ENCODE peak calls at places on chromosomes 13 and 19, in nine cellular contexts. Q is AG04450; D is adrenal gland; S is astrocyte; K is naive thymus-derived CD4-positive, alpha-beta T cell; Z is fibroblast of pulmonary artery; I is lower lobe of right lung; P is CD8-positive, alpha-beta memory T cell; O is dorsolateral prefrontal cortex. R is an unnamed sample.

GRCh38 chr19:15779756-15780476 is 7.5 kb upstream of the OR10H5 start:
- DNase-seq in Q (no peak), D (peak), S (no peak), K (no peak), Z (peak), I (peak), P (no peak), O (peak), R (peak)

GRCh38 chr13:53004605-53005004 is 24.0 kb upstream of the OLFM4 start:
- DNase-seq in Q (no peak), D (no peak), S (no peak), K (no peak), Z (no peak), I (no peak), P (no peak), O (no peak), R (no peak)

GRCh38 chr19:13700621-13701020 is 63.7 kb upstream of the MRI1 start:
- DNase-seq in Q (no peak), D (no peak), S (no peak), K (no peak), Z (no peak), I (no peak), P (no peak), O (no peak), R (no peak)

GRCh38 chr19:32875428-32875827 is 5.9 kb upstream of the SLC7A9 start:
- DNase-seq in Q (no peak), D (no peak), S (no peak), K (no peak), Z (no peak), I (no peak), P (no peak), O (no peak), R (no peak)

GRCh38 chr13:113187905-113188595 is 20.4 kb downstream of the PCID2 start:
- DNase-seq in Q (no peak), D (no peak), S (peak), K (no peak), Z (no peak), I (no peak), P (no peak), O (no peak), R (peak)

GRCh38 chr13:101204270-101205011 is 211.9 kb downstream of the NALCN start:
- DNase-seq in Q (no peak), D (no peak), S (peak), K (no peak), Z (no peak), I (no peak), P (no peak), O (no peak), R (peak)

GRCh38 chr13:36130542-36131214 is 504 bp downstream of the DCLK1 start:
- DNase-seq in Q (no peak), D (no peak), S (no peak), K (no peak), Z (no peak), I (peak), P (no peak), O (no peak), R (no peak)

GRCh38 chr13:96551540-96551939 is 442.7 kb downstream of the OXGR1 start:
- DNase-seq in Q (no peak), D (peak), S (no peak), K (no peak), Z (no peak), I (no peak), P (no peak), O (no peak), R (no peak)

GRCh38 chr19:29495971-29496441 is 29.8 kb upstream of the VSTM2B start:
- DNase-seq in Q (no peak), D (no peak), S (no peak), K (no peak), Z (no peak), I (peak), P (no peak), O (peak), R (no peak)

GRCh38 chr19:23190341-23190740 is 59.9 kb downstream of the ZNF724 start:
- DNase-seq in Q (no peak), D (no peak), S (no peak), K (no peak), Z (no peak), I (no peak), P (no peak), O (no peak), R (no peak)

GRCh38 chr13:21675095-21676007 is 4.5 kb downstream of the FGF9 start:
- DNase-seq in Q (no peak), D (peak), S (no peak), K (peak), Z (no peak), I (peak), P (peak), O (no peak), R (no peak)

GRCh38 chr13:108609353-108609752 is 20.1 kb upstream of the MYO16 start:
- DNase-seq in Q (peak), D (no peak), S (peak), K (no peak), Z (peak), I (no peak), P (no peak), O (no peak), R (peak)

GRCh38 chr19:870963-871401 is 11.5 kb downstream of the CFD start:
- DNase-seq in Q (no peak), D (peak), S (peak), K (no peak), Z (no peak), I (no peak), P (no peak), O (peak), R (peak)

GRCh38 chr13:95146486-95146885 is 154.8 kb downstream of the ABCC4 start:
- DNase-seq in Q (no peak), D (no peak), S (no peak), K (no peak), Z (no peak), I (no peak), P (no peak), O (no peak), R (no peak)

GRCh38 chr19:35468637-35469036 is 20.6 kb downstream of the FFAR2 start:
- DNase-seq in Q (no peak), D (peak), S (no peak), K (peak), Z (peak), I (peak), P (peak), O (no peak), R (peak)

GRCh38 chr13:26853272-26853818 is 92.8 kb upstream of the GPR12 start:
- DNase-seq in Q (no peak), D (no peak), S (no peak), K (no peak), Z (no peak), I (no peak), P (no peak), O (no peak), R (no peak)

GRCh38 chr19:49436381-49437017 is 4.8 kb downstream of the SLC17A7 start:
- DNase-seq in Q (no peak), D (no peak), S (no peak), K (peak), Z (no peak), I (no peak), P (peak), O (no peak), R (no peak)

GRCh38 chr13:111589321-111589720 is 268.9 kb downstream of the TEX29 start:
- DNase-seq in Q (no peak), D (no peak), S (no peak), K (no peak), Z (no peak), I (no peak), P (no peak), O (no peak), R (no peak)

GRCh38 chr13:79541426-79542049 is 60.6 kb downstream of the NDFIP2 start:
- DNase-seq in Q (peak), D (no peak), S (peak), K (peak), Z (peak), I (no peak), P (no peak), O (no peak), R (peak)

GRCh38 chr19:11154683-11155047 is 917 bp downstream of the SPC24 start:
- DNase-seq in Q (no peak), D (no peak), S (no peak), K (no peak), Z (no peak), I (no peak), P (no peak), O (no peak), R (no peak)

GRCh38 chr13:42007844-42008243 is 40.6 kb upstream of the DGKH start:
- DNase-seq in Q (peak), D (no peak), S (peak), K (no peak), Z (peak), I (no peak), P (no peak), O (no peak), R (peak)

GRCh38 chr19:13011653-13012389 is 16.5 kb downstream of the NFIX start:
- DNase-seq in Q (no peak), D (no peak), S (no peak), K (no peak), Z (no peak), I (no peak), P (no peak), O (no peak), R (no peak)

GRCh38 chr19:45168767-45169351 is 8.1 kb upstream of the NKPD1 start:
- DNase-seq in Q (no peak), D (no peak), S (no peak), K (no peak), Z (no peak), I (no peak), P (no peak), O (no peak), R (no peak)

GRCh38 chr19:33750587-33751385 is 45.9 kb upstream of the KCTD15 start:
- DNase-seq in Q (no peak), D (no peak), S (no peak), K (no peak), Z (no peak), I (no peak), P (peak), O (no peak), R (no peak)

GRCh38 chr19:55103190-55103589 is 14.2 kb downstream of the PPP1R12C start:
- DNase-seq in Q (no peak), D (no peak), S (no peak), K (no peak), Z (no peak), I (no peak), P (no peak), O (no peak), R (no peak)

GRCh38 chr13:29270536-29271045 is 324.9 kb downstream of the SLC7A1 start:
- DNase-seq in Q (no peak), D (no peak), S (no peak), K (no peak), Z (no peak), I (no peak), P (no peak), O (no peak), R (no peak)

GRCh38 chr19:5191091-5191490 is 149.5 kb downstream of the PTPRS start:
- DNase-seq in Q (no peak), D (no peak), S (peak), K (no peak), Z (no peak), I (no peak), P (no peak), O (no peak), R (peak)

GRCh38 chr19:29942404-29943261 is 594 bp downstream of the URI1 start:
- DNase-seq in Q (no peak), D (peak), S (no peak), K (peak), Z (no peak), I (peak), P (peak), O (peak), R (peak)

GRCh38 chr13:94419304-94419943 is 60.1 kb downstream of the DCT start:
- DNase-seq in Q (peak), D (no peak), S (peak), K (peak), Z (peak), I (no peak), P (no peak), O (no peak), R (peak)

GRCh38 chr19:13153627-13154240 is 3.5 kb downstream of the IER2 start:
- DNase-seq in Q (no peak), D (peak), S (peak), K (peak), Z (peak), I (no peak), P (peak), O (no peak), R (peak)

GRCh38 chr13:26300140-26300539 is 46.2 kb downstream of the CDK8 start:
- DNase-seq in Q (no peak), D (peak), S (peak), K (no peak), Z (peak), I (no peak), P (no peak), O (no peak), R (peak)

GRCh38 chr13:31328549-31329229 is 128.9 kb downstream of the B3GLCT start:
- DNase-seq in Q (no peak), D (no peak), S (no peak), K (no peak), Z (peak), I (no peak), P (no peak), O (no peak), R (peak)

GRCh38 chr13:93265800-93266199 is 39.2 kb downstream of the GPC6 start:
- DNase-seq in Q (no peak), D (no peak), S (no peak), K (no peak), Z (no peak), I (no peak), P (no peak), O (no peak), R (no peak)

GRCh38 chr13:97749174-97749573 is 204.3 kb upstream of the IPO5 start:
- DNase-seq in Q (no peak), D (no peak), S (peak), K (no peak), Z (peak), I (no peak), P (no peak), O (no peak), R (no peak)

GRCh38 chr19:51389143-51389542 is 1.2 kb downstream of the C19orf84 start:
- DNase-seq in Q (no peak), D (no peak), S (no peak), K (no peak), Z (no peak), I (no peak), P (no peak), O (no peak), R (no peak)

GRCh38 chr19:13102666-13103584 is at the start of gene LYL1:
- DNase-seq in Q (no peak), D (peak), S (no peak), K (no peak), Z (peak), I (peak), P (no peak), O (no peak), R (peak)

DNA sequence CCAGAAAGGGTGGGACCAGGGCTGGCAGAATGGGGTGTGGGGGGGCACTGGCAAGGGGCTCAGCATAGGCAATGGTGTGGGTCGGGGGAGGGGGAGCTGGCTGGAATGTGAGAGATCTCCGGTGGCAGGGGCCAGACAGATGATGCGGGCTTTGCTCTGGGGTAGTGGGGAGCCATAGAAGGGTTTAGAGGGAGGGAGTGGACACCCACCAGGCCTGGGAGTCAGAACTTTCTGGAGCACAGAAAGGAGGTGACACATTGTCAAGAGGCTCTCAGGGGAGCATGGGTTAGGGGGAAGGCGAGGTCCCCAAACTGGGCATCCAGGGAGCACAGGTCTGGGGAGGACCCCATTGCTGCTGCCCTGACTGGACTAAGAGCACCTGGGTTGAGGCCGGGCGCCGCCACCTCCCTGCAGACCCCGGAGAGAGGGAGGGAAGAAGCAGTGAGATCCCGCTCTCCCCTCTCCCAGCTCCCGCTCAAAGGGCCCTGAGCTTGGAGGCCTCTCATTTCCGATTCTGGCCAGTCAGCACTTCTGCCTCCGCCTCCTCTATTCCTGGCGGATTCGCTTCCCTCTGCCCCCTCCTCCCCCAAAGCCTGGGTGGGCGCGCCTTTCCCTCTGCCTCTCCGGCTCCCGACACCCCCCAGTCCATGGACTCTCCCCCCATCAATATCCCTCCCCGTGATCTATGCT is 21.6 kb downstream of the SMIM24 start:
- DNase-seq in Q (no peak), D (no peak), S (no peak), K (no peak), Z (peak), I (no peak), P (no peak), O (no peak), R (peak)
- H3K4me3 ChIP-seq in Q (no peak), D (no peak), S (no peak), K (no peak), Z (no peak), I (no peak), P (no peak), O (no peak), R (no peak)

DNA sequence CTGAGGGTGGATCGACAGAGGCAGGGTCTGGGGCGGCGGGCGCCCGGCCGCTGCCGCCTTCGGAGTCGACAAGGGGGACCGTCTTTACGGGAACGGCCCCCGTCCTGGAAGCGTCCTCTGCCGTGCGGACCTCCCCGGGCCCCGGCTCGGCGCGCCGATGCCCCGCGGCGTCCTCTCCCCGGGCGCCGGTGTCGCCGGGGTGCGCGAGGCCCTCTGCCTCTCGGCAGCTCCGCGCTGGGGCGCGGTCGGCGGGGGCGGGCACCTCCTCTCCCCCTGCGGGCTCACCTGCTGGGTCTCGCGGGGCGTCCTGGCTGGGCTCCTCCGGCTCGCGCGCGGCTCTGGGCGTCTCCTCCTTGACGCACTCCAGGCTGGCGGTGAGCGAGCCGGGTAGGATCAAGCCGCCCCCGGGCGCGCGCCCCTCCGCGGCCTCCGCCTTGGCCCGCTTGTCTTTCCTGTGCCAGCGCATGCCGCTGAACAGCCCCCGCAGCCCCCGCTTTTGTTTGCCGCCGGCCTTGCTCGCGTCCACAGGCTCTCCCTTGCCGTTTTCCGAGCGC is 1.5 kb downstream of the AMER2 start:
- DNase-seq in Q (no peak), D (no peak), S (no peak), K (no peak), Z (no peak), I (no peak), P (no peak), O (peak), R (no peak)
- H3K4me3 ChIP-seq in Q (no peak), D (peak), S (no peak), K (no peak), Z (no peak), I (peak), P (no peak), O (peak), R (no peak)

DNA sequence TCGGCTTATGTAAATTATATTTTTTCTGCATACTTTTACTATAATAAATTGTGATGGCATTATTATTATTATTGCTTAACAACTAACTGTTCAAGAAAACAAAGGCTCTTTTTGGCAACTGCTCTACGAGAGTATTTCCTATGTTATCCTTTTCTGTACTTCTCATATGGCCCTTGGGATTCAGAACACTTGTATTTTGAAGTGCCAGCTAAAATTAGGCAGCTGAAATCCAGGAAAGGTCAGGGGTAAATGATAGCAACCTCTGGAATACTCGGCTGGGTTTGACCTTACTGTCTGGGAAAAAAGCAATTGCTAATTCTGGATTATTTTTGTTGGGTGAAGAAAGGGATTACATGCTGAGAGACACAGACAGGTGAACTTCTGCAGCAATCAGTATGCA is 23.9 kb downstream of the EDNRB start:
- DNase-seq in Q (no peak), D (no peak), S (no peak), K (no peak), Z (peak), I (no peak), P (no peak), O (no peak), R (no peak)
- H3K4me3 ChIP-seq in Q (no peak), D (no peak), S (no peak), K (no peak), Z (no peak), I (no peak), P (no peak), O (no peak), R (no peak)

DNA sequence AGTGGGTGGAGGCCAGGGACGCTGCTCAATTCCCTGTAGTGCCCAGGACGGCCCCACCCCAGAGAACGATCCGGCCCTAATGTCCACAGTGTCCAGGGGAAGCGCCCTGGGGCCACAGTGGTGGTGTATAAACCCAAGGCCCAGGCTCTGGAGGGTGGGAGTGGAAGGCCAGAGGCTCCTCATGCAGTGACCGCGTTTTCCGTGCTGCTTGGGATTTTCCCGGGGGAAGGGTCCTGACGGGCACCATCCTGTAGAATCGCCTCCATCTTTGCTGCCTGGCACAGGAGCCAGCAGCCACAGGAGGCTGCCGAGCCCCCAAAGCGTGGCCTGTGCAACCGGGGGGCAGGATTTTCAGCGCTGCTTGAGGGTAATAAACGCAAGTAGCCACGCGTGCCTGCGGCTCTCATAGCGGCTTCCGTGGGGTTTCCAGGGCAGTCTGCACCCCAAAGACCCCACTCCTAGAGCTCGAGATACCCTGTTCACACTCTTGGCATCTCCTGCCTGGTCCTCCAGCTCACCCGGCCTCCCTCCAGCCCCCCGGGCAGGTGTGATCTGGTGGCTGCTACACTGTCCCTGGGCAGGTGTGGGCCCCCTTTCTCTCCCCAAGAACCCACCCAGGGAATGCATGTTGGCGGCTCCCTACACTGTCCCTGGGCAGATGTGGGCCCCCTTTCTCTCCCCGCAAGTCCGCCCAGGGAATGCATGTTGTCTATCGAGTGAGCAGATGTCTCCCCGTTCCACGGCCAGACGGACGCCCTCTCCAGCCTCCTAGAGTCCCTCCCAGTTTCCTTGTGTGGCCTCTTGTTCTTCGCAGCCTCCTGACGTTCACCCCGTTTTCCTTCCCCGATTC is 2.2 kb downstream of the NCLN start:
- DNase-seq in Q (no peak), D (no peak), S (no peak), K (no peak), Z (no peak), I (no peak), P (no peak), O (no peak), R (no peak)
- H3K4me3 ChIP-seq in Q (no peak), D (no peak), S (no peak), K (no peak), Z (no peak), I (peak), P (no peak), O (no peak), R (no peak)

GRCh38 chr19:38544569-38545315 is 73.0 kb downstream of the MAP4K1 start:
- DNase-seq in Q (peak), D (no peak), S (no peak), K (peak), Z (peak), I (peak), P (no peak), O (no peak), R (no peak)
- H3K4me3 ChIP-seq in Q (no peak), D (peak), S (no peak), K (no peak), Z (no peak), I (no peak), P (peak), O (peak), R (no peak)